ENCODE peak calls at places on chromosome 2, in six cellular contexts. E is BJ, S is HEK293T, B is AML-193, V is germinal center, T is A549. Z is an unnamed sample.

GRCh38 chr2:104850322-104851184 is 3.4 kb upstream of the POU3F3 start:
- DNase-seq in E (no peak), S (no peak), B (no peak), V (no peak), T (no peak), Z (no peak)

GRCh38 chr2:16210841-16211240 is 270.5 kb downstream of the MYCN start:
- DNase-seq in E (no peak), S (no peak), B (no peak), V (no peak), T (no peak), Z (no peak)

GRCh38 chr2:40962026-40962425 is 510.1 kb upstream of the SLC8A1 start:
- DNase-seq in E (no peak), S (no peak), B (no peak), V (no peak), T (no peak), Z (no peak)

GRCh38 chr2:49175831-49176230 is 21.5 kb upstream of the FSHR start:
- DNase-seq in E (no peak), S (no peak), B (no peak), V (no peak), T (no peak), Z (no peak)

GRCh38 chr2:80380767-80381166 is 76.2 kb upstream of the LRRTM1 start:
- DNase-seq in E (peak; percentile 10), S (no peak), B (no peak), V (no peak), T (no peak), Z (no peak)

GRCh38 chr2:45759310-45759851 is 107.9 kb downstream of the PRKCE start:
- DNase-seq in E (peak; percentile 59), S (no peak), B (no peak), V (no peak), T (no peak), Z (no peak)

GRCh38 chr2:173079968-173080860 is 4.6 kb downstream of the MAP3K20 start:
- DNase-seq in E (peak; percentile 93), S (no peak), B (no peak), V (no peak), T (peak; percentile 66), Z (no peak)

GRCh38 chr2:61114147-61114546 is 47.8 kb upstream of the C2orf74 start:
- DNase-seq in E (no peak), S (no peak), B (no peak), V (no peak), T (no peak), Z (no peak)

GRCh38 chr2:227450196-227450851 is 21.6 kb upstream of the AGFG1 start:
- DNase-seq in E (no peak), S (no peak), B (peak; percentile 57), V (no peak), T (peak; percentile 40), Z (no peak)

GRCh38 chr2:98608962-98609604 is 694 bp downstream of the UNC50 start:
- DNase-seq in E (no peak), S (no peak), B (no peak), V (no peak), T (peak; percentile 7), Z (no peak)

GRCh38 chr2:20516646-20517341 is 69.9 kb downstream of the RHOB start:
- DNase-seq in E (no peak), S (no peak), B (no peak), V (no peak), T (no peak), Z (peak; percentile 58)

GRCh38 chr2:109324859-109325258 is 195.9 kb downstream of the SH3RF3 start:
- DNase-seq in E (peak; percentile 98), S (no peak), B (no peak), V (no peak), T (no peak), Z (no peak)

GRCh38 chr2:96103906-96104861 is 12.2 kb downstream of the ADRA2B start:
- DNase-seq in E (no peak), S (no peak), B (peak; percentile 23), V (no peak), T (no peak), Z (no peak)

GRCh38 chr2:119219873-119220272 is 3.8 kb upstream of the STEAP3 start:
- DNase-seq in E (no peak), S (no peak), B (no peak), V (no peak), T (no peak), Z (no peak)

GRCh38 chr2:239157269-239157668 is 243.6 kb downstream of the HDAC4 start:
- DNase-seq in E (no peak), S (no peak), B (no peak), V (no peak), T (no peak), Z (no peak)

Z was measured in HepG2.